ENCODE peak calls at places on chromosomes 16 and 17, in ten cellular contexts. A is esophagus muscularis mucosa, K is transverse colon, O is sigmoid colon, W is vagina, F is stomach, P is spleen, S is breast epithelium, Z is HCT116, M is prostate gland. I is an unnamed sample.

GRCh38 chr17:62780273-62780672 is 27.8 kb downstream of the MARCHF10 start:
- DNase-seq in Z (no peak), S (no peak), M (peak; percentile 38), O (no peak), W (no peak), F (peak; percentile 86), K (no peak), P (no peak), A (no peak), I (peak; percentile 24)

GRCh38 chr17:33939959-33940358 is 315.1 kb upstream of the CCL2 start:
- DNase-seq in P (no peak), O (no peak), W (no peak), Z (no peak), A (no peak), K (no peak), M (no peak), S (no peak), F (peak; percentile 50), I (no peak)

GRCh38 chr17:57256708-57257112 is 387 bp downstream of the MSI2 start:
- DNase-seq in O (peak; percentile 75), A (no peak), Z (no peak), S (no peak), M (peak; percentile 31), P (no peak), W (no peak), K (peak; percentile 34), F (no peak), I (peak; percentile 73)

GRCh38 chr17:50423553-50424159 is 2.4 kb upstream of the ACSF2 start:
- DNase-seq in P (no peak), F (no peak), Z (peak; percentile 77), K (no peak), M (peak; percentile 66), A (no peak), S (no peak), O (peak; percentile 66), W (no peak), I (no peak)

GRCh38 chr17:33725675-33726271 is 432.7 kb upstream of the ASIC2 start:
- DNase-seq in S (no peak), F (peak; percentile 31), W (no peak), M (no peak), O (no peak), Z (no peak), P (no peak), A (no peak), K (peak; percentile 24), I (no peak)

GRCh38 chr17:40312893-40313659 is 4.1 kb downstream of the RARA start:
- DNase-seq in F (no peak), M (no peak), P (no peak), Z (no peak), O (peak; percentile 58), S (no peak), W (no peak), K (no peak), A (no peak), I (peak; percentile 71)

GRCh38 chr16:4481526-4481925 is 5.3 kb downstream of the HMOX2 start:
- DNase-seq in K (no peak), F (no peak), S (no peak), M (no peak), O (no peak), W (no peak), A (no peak), Z (no peak), P (no peak), I (no peak)

GRCh38 chr17:28500712-28501379 is 5.3 kb upstream of the FOXN1 start:
- DNase-seq in K (no peak), S (no peak), A (no peak), W (no peak), O (no peak), F (no peak), M (no peak), P (no peak), Z (no peak), I (no peak)

GRCh38 chr16:85638695-85639409 is 25.7 kb downstream of the GSE1 start:
- DNase-seq in W (no peak), Z (no peak), K (no peak), F (peak; percentile 49), M (no peak), S (no peak), P (no peak), A (no peak), O (no peak), I (no peak)

GRCh38 chr17:67049025-67049739 is 4.8 kb downstream of the CACNG1 start:
- DNase-seq in S (no peak), A (no peak), Z (no peak), F (no peak), W (no peak), K (no peak), O (no peak), M (no peak), P (no peak), I (no peak)

GRCh38 chr16:86609115-86609514 is 30.8 kb downstream of the FOXL1 start:
- DNase-seq in S (no peak), W (no peak), Z (no peak), F (no peak), A (no peak), P (no peak), K (no peak), M (no peak), O (no peak), I (no peak)

GRCh38 chr17:56708220-56708567 is 114.7 kb downstream of the NOG start:
- DNase-seq in A (no peak), P (no peak), F (no peak), W (no peak), M (no peak), O (no peak), Z (no peak), K (no peak), S (no peak), I (no peak)

GRCh38 chr17:38606646-38607611 is 1.2 kb upstream of the SRCIN1 start:
- DNase-seq in W (no peak), Z (no peak), M (peak; percentile 11), O (peak; percentile 88), F (peak; percentile 49), A (no peak), K (no peak), P (no peak), S (no peak), I (no peak)

GRCh38 chr17:17846003-17846402 is 9.2 kb upstream of the SREBF1 start:
- DNase-seq in M (no peak), Z (no peak), W (no peak), A (no peak), F (no peak), K (no peak), S (no peak), O (no peak), P (no peak), I (no peak)
- H3K4me1 ChIP-seq in M (peaks cover 27% of the 10 kb centered on the region), Z (peaks cover 47% of the 10 kb centered on the region), W (peaks cover 48% of the 10 kb centered on the region), A (peaks cover 48% of the 10 kb centered on the region), F (peaks cover 55% of the 10 kb centered on the region), K (peaks cover 18% of the 10 kb centered on the region), S (peaks cover 19% of the 10 kb centered on the region), O (peaks cover 24% of the 10 kb centered on the region), P (peaks cover 64% of the 10 kb centered on the region), I (peaks cover 61% of the 10 kb centered on the region)

GRCh38 chr17:77353684-77354419 is 213.1 kb downstream of the SEC14L1 start:
- DNase-seq in Z (no peak), O (peak; percentile 46), S (no peak), P (no peak), F (peak; percentile 9), K (no peak), M (no peak), W (no peak), A (peak; percentile 86), I (peak; percentile 41)

GRCh38 chr17:77356690-77357201 is 216.0 kb downstream of the SEC14L1 start:
- DNase-seq in F (peak; percentile 22), S (peak; percentile 49), Z (no peak), A (peak; percentile 81), W (no peak), K (no peak), P (no peak), M (no peak), O (peak; percentile 71), I (peak; percentile 67)

GRCh38 chr17:77356109-77356689 is 215.4 kb downstream of the SEC14L1 start:
- DNase-seq in K (no peak), W (no peak), O (peak; percentile 62), Z (peak; percentile 35), F (peak; percentile 24), P (no peak), A (peak; percentile 83), M (no peak), S (no peak), I (peak; percentile 79)

GRCh38 chr17:77354420-77354720 is 213.6 kb downstream of the SEC14L1 start:
- DNase-seq in S (no peak), Z (no peak), M (no peak), A (no peak), K (no peak), F (no peak), P (no peak), O (no peak), W (no peak), I (no peak)

GRCh38 chr17:77354721-77355455 is 214.1 kb downstream of the SEC14L1 start:
- DNase-seq in P (peak; percentile 83), Z (no peak), M (no peak), W (no peak), O (peak; percentile 95), S (no peak), A (peak; percentile 94), K (peak; percentile 72), F (peak; percentile 51), I (peak; percentile 85)
- TF ChIP-seq POLR2A in P (no peak), Z (no peak), M (no peak), W (no peak), O (no peak), S (no peak), A (no peak), K (no peak), F (no peak), I (no peak)

DNA sequence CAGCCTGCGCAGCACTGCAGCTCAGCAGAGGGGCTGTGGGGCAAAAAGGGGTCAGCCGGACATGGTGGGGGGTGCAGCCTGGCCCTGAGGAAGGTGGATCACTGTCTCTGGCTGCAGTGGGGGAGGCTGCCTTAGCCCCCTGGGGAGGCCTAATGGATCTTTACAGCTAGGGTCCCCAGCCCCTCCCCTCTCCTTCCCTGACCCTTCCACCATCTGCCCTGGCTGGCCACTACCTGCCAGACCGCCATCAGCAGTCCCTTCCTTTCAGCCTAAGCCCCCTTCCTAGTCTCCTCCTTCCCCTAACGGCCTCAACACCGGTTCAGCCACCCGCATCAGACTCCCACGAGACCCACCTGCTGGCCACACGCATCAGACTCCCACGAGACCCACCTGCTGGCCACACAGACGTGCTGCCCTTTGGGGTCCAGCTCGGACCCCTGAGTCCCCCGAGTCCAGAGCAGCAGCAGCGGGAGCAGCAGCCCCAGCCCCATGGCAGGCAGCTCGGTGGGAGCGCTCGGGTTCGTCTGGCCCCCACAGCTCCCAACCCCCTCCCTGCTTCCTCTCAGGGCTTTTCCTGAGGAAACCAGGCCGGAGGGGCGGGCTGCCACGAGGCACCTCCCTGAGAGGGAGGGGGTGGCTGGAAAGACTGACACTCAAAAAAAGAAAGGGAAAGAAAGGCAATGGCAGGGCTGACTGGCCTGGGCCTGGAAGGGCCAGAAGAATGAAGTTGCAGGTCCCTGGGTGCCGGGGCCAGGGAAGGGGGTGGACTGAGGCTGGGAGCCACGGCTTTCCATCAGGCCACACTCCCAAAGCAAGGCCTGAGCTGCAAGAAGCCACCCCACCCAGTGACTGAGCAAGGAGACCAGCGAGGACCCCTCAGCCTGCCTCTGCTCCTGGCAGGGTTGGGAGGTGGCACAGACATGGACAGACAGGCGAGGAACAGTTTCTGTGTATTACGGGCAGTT is at the start of gene SCARF1:
- DNase-seq in S (no peak), M (no peak), Z (no peak), K (no peak), F (no peak), W (no peak), O (peak; percentile 79), P (peak; percentile 89), A (no peak), I (no peak)
- TF ChIP-seq POLR2AphosphoS5 in S (no peak), M (peak; percentile 38), Z (no peak), K (peak; percentile 53), F (peak; percentile 11), W (peak; percentile 62), O (peak; percentile 57), P (peak; percentile 91), A (peak; percentile 77), I (no peak)

GRCh38 chr16:89323120-89323960 is 105.8 kb downstream of the ZNF778 start:
- DNase-seq in M (no peak), K (no peak), Z (no peak), P (peak; percentile 67), F (no peak), A (no peak), S (no peak), W (no peak), O (peak; percentile 58), I (peak; percentile 44)
- H3K4me1 ChIP-seq in M (peaks cover 24% of the 10 kb centered on the region), K (peaks cover 64% of the 10 kb centered on the region), Z (peaks cover 100% of the 10 kb centered on the region), P (peaks cover 100% of the 10 kb centered on the region), F (peaks cover 97% of the 10 kb centered on the region), A (peaks cover 89% of the 10 kb centered on the region), S (peaks cover 18% of the 10 kb centered on the region), W (peaks cover 88% of the 10 kb centered on the region), O (peaks cover 87% of the 10 kb centered on the region), I (peaks cover 80% of the 10 kb centered on the region)

I was measured in suprapubic skin.